ENCODE peak calls at places on chromosomes 2 and 18, in four cellular contexts. One of them, this sample, is unnamed.

GRCh38 chr2:86622409-86622877 is 1.2 kb downstream of the RNF103 start:
- DNase-seq in fibroblast of lung: peak
- DNase-seq in hepatocyte: peak
- DNase-seq in MM.1S: peak
- DNase-seq in this sample: peak

GRCh38 chr18:45107425-45107824 is 426.7 kb downstream of the SETBP1 start:
- DNase-seq in fibroblast of lung: peak
- DNase-seq in MM.1S: no peak
- DNase-seq in hepatocyte: no peak
- DNase-seq in this sample: no peak

GRCh38 chr18:33870059-33870458 is 292.0 kb downstream of the ASXL3 start:
- DNase-seq in hepatocyte: peak
- DNase-seq in fibroblast of lung: peak
- DNase-seq in MM.1S: no peak
- DNase-seq in this sample: no peak

GRCh38 chr18:24535831-24536230 is 75.4 kb downstream of the HRH4 start:
- DNase-seq in MM.1S: no peak
- DNase-seq in hepatocyte: no peak
- DNase-seq in fibroblast of lung: no peak
- DNase-seq in this sample: no peak

GRCh38 chr2:74300506-74300905 is 42.7 kb downstream of the SLC4A5 start:
- DNase-seq in fibroblast of lung: no peak
- DNase-seq in MM.1S: no peak
- DNase-seq in hepatocyte: no peak
- DNase-seq in this sample: no peak

GRCh38 chr2:176584333-176584732 is 315.1 kb downstream of the MTX2 start:
- DNase-seq in hepatocyte: peak
- DNase-seq in MM.1S: no peak
- DNase-seq in fibroblast of lung: no peak
- DNase-seq in this sample: peak

GRCh38 chr2:171702781-171703556 is 15.7 kb downstream of the DYNC1I2 start:
- DNase-seq in fibroblast of lung: peak
- DNase-seq in MM.1S: no peak
- DNase-seq in hepatocyte: no peak
- DNase-seq in this sample: peak

GRCh38 chr2:240892361-240892760 is 3.6 kb downstream of the MAB21L4 start:
- DNase-seq in fibroblast of lung: no peak
- DNase-seq in hepatocyte: no peak
- DNase-seq in MM.1S: no peak
- DNase-seq in this sample: no peak

GRCh38 chr2:69298261-69298660 is 88.8 kb downstream of the GFPT1 start:
- DNase-seq in hepatocyte: no peak
- DNase-seq in MM.1S: no peak
- DNase-seq in fibroblast of lung: peak
- DNase-seq in this sample: peak

GRCh38 chr18:76371804-76372203 is 123.2 kb downstream of the ZNF516 start:
- DNase-seq in fibroblast of lung: no peak
- DNase-seq in MM.1S: no peak
- DNase-seq in hepatocyte: no peak
- DNase-seq in this sample: no peak

GRCh38 chr2:241194811-241195210 is 6.3 kb downstream of the ANO7 start:
- DNase-seq in hepatocyte: no peak
- DNase-seq in MM.1S: no peak
- DNase-seq in fibroblast of lung: no peak
- DNase-seq in this sample: no peak

GRCh38 chr2:180980943-180981898 is 816 bp downstream of the UBE2E3 start:
- DNase-seq in MM.1S: peak
- DNase-seq in hepatocyte: peak
- DNase-seq in fibroblast of lung: peak
- DNase-seq in this sample: peak

GRCh38 chr2:29841386-29842004 is 79.9 kb downstream of the ALK start:
- DNase-seq in MM.1S: peak
- DNase-seq in hepatocyte: peak
- DNase-seq in fibroblast of lung: peak
- DNase-seq in this sample: peak

GRCh38 chr2:76415821-76416220 is 705.1 kb upstream of the GCFC2 start:
- DNase-seq in MM.1S: no peak
- DNase-seq in hepatocyte: no peak
- DNase-seq in fibroblast of lung: no peak
- DNase-seq in this sample: no peak

GRCh38 chr2:105397025-105397722 is 1.7 kb downstream of the FHL2 start:
- DNase-seq in MM.1S: no peak
- DNase-seq in fibroblast of lung: no peak
- DNase-seq in hepatocyte: no peak
- DNase-seq in this sample: peak

GRCh38 chr2:58063641-58064040 is 17.0 kb downstream of the VRK2 start:
- DNase-seq in hepatocyte: no peak
- DNase-seq in MM.1S: no peak
- DNase-seq in fibroblast of lung: peak
- DNase-seq in this sample: peak

GRCh38 chr2:166373951-166374350 is 1.8 kb downstream of the SCN9A start:
- DNase-seq in MM.1S: peak
- DNase-seq in fibroblast of lung: peak
- DNase-seq in hepatocyte: peak
- DNase-seq in this sample: no peak

GRCh38 chr2:25493207-25493606 is 151.5 kb upstream of the DNMT3A start:
- DNase-seq in fibroblast of lung: no peak
- DNase-seq in hepatocyte: no peak
- DNase-seq in MM.1S: no peak
- DNase-seq in this sample: no peak

GRCh38 chr2:178825183-178825582 is 18.0 kb upstream of the TTN start:
- DNase-seq in MM.1S: no peak
- DNase-seq in hepatocyte: no peak
- DNase-seq in fibroblast of lung: peak
- DNase-seq in this sample: peak

GRCh38 chr2:46798998-46799698 is 116.5 kb downstream of the MCFD2 start:
- DNase-seq in MM.1S: no peak
- DNase-seq in hepatocyte: no peak
- DNase-seq in fibroblast of lung: no peak
- DNase-seq in this sample: no peak

GRCh38 chr2:207330912-207331311 is 165.2 kb upstream of the KLF7 start:
- DNase-seq in hepatocyte: peak
- DNase-seq in MM.1S: no peak
- DNase-seq in fibroblast of lung: peak
- DNase-seq in this sample: peak

GRCh38 chr2:136117391-136117841 is 533 bp downstream of the CXCR4 start:
- DNase-seq in MM.1S: peak
- DNase-seq in hepatocyte: peak
- DNase-seq in fibroblast of lung: peak
- DNase-seq in this sample: peak

GRCh38 chr2:20429528-20429927 is 17.3 kb upstream of the RHOB start:
- DNase-seq in fibroblast of lung: peak
- DNase-seq in MM.1S: peak
- DNase-seq in hepatocyte: no peak
- DNase-seq in this sample: no peak

GRCh38 chr2:221318751-221319150 is 253.4 kb downstream of the EPHA4 start:
- DNase-seq in hepatocyte: no peak
- DNase-seq in fibroblast of lung: no peak
- DNase-seq in MM.1S: no peak
- DNase-seq in this sample: no peak

DNA sequence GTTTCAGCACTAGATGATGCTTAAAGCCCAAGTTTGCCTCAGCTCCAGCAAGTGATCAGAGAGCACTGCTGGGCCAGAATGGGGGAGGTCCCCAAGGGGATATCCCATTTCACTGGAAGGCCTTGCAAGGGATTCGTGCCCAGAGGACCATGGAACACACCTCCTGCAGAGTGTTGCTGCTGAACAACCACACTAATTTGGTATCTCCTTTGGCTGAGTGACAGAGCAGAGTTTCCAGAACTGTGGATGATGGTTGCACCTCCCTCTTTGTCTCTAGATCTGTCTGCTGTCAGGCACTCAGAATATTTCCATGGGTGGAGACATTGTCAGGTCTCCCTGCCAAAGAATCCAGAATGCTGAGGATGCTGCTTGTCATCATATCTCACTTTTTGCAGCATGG is 484.8 kb upstream of the NETO1 start:
- DNase-seq in MM.1S: no peak
- DNase-seq in fibroblast of lung: peak
- DNase-seq in hepatocyte: no peak
- DNase-seq in this sample: no peak
- TF ChIP-seq CTCF in MM.1S: no peak
- TF ChIP-seq CTCF in fibroblast of lung: no peak
- TF ChIP-seq CTCF in hepatocyte: no peak
- TF ChIP-seq CTCF in this sample: no peak

DNA sequence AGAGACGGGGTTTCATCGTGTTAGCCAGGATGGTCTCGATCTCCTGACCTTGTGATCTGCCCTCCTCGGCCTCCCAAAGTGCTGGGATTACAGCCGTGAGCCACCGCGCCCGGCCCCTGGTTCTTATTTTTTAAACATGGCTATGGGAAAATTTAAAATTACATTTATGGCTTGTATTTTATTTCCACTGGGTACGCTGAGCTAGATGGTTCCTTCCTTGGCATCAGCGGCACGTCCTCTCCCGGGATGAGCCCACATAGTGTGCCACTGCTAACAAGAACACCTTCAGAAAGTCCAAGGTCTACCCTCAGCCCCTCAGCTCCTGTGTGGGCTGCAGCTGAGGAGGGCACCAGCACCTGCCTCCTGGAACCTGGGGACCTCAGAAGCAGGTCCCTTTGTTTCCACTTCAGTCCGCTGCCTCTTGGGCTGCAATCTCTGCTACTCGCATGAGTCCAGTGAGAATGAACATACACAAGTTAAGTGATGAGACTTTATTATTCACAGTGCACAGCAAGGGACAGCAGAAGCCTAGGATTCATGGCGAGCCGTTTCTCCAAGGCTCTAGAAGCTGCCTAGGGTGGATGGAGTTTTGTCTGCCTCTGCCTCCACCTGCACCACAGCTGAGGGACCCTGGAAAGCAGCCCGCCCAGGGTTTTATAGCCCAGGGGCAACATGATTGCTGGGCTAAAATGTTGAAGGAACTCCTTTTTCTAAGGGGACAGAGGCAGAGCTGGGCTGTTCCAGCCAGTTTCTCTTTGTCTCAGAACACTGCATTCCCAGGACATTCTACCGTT is 107.5 kb upstream of the TEX51 start:
- DNase-seq in hepatocyte: no peak
- DNase-seq in MM.1S: no peak
- DNase-seq in fibroblast of lung: no peak
- DNase-seq in this sample: no peak
- TF ChIP-seq CTCF in hepatocyte: no peak
- TF ChIP-seq CTCF in MM.1S: no peak
- TF ChIP-seq CTCF in fibroblast of lung: no peak
- TF ChIP-seq CTCF in this sample: no peak

DNA sequence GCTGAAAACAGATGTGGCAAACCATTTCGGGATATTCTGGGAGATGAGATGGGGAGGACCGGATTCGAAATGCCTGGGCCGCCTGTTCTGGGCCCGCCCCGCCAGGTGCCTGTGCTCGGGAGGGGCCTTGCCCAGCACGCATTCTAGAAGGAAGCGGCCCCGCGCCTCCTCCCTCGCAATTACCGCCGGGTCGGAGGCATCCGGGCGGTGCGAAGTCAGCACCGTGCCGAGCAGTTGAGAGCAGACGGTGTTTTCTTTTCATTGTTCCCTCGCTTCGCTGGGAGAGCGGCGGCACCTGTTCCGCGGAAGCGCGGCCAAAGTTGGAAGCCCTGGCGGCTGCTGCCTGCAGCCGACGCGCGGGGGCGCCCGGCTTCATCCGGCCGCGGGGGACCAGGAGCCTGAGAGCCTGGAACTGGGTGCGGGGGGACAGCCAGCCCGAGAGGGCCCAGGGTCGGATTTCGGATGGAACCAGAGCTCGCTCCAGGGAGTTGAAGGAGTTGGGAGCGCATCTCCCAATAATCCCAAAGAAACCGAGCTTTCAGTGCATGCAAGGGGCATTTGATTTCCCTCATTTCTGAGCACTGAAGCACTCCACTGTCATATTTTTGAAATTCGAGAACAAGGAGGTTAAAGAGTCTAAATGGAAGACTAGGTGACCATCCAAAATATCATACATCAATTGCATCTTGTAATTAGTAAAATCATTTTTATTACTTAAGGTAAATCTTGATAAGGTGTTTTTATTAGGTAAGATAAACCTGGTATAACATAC is 241.8 kb upstream of the RAB12 start:
- DNase-seq in MM.1S: peak
- DNase-seq in hepatocyte: peak
- DNase-seq in fibroblast of lung: no peak
- DNase-seq in this sample: peak
- TF ChIP-seq CTCF in MM.1S: peak
- TF ChIP-seq CTCF in hepatocyte: peak
- TF ChIP-seq CTCF in fibroblast of lung: peak
- TF ChIP-seq CTCF in this sample: peak

GRCh38 chr2:63544017-63544627 is 44.2 kb downstream of the WDPCP start:
- DNase-seq in hepatocyte: no peak
- DNase-seq in fibroblast of lung: peak
- DNase-seq in MM.1S: peak
- DNase-seq in this sample: peak
- TF ChIP-seq CTCF in hepatocyte: peak
- TF ChIP-seq CTCF in fibroblast of lung: peak
- TF ChIP-seq CTCF in MM.1S: peak
- TF ChIP-seq CTCF in this sample: peak

GRCh38 chr18:71784777-71785176 is 759.4 kb downstream of the CBLN2 start:
- DNase-seq in MM.1S: peak
- DNase-seq in hepatocyte: peak
- DNase-seq in fibroblast of lung: no peak
- DNase-seq in this sample: peak
- TF ChIP-seq CTCF in MM.1S: peak
- TF ChIP-seq CTCF in hepatocyte: peak
- TF ChIP-seq CTCF in fibroblast of lung: no peak
- TF ChIP-seq CTCF in this sample: peak

GRCh38 chr2:109715302-109715937 is 78.7 kb upstream of the RGPD5 start:
- DNase-seq in MM.1S: no peak
- DNase-seq in fibroblast of lung: no peak
- DNase-seq in hepatocyte: peak
- DNase-seq in this sample: no peak
- TF ChIP-seq CTCF in MM.1S: peak
- TF ChIP-seq CTCF in fibroblast of lung: no peak
- TF ChIP-seq CTCF in hepatocyte: peak
- TF ChIP-seq CTCF in this sample: peak

DNA sequence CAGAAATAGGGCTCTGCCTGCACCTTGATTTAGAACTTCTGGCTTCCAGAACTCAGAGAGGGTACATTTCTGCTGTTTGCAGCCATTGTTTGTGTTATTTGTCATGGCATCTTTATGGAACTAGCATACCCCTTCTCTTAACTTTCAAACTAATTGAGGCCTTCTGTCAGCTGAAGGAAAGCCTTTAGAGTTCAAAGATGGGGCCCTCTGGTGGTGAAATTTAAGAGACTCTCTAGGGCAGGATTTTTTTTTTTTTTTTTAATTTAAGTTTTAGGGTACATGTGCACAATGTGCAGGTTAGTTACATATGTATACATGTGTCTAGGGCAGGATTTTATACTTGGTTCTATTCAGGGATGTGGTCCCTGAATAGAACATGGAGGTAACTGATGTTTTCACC is 260.6 kb upstream of the LINC00305 start:
- DNase-seq in MM.1S: peak
- DNase-seq in hepatocyte: peak
- DNase-seq in fibroblast of lung: peak
- DNase-seq in this sample: peak
- TF ChIP-seq CTCF in MM.1S: peak
- TF ChIP-seq CTCF in hepatocyte: peak
- TF ChIP-seq CTCF in fibroblast of lung: no peak
- TF ChIP-seq CTCF in this sample: peak

This sample was measured in endothelial cell of umbilical vein.